ENCODE peak calls at places on chromosomes 11 and 22, in seven cellular contexts. H is stimulated activated CD8-positive, alpha-beta memory T cell treated with anti-CD3 and anti-CD28 coated beads, Interleukin-4, amount 100 ng/mL, for 4 hours; U is activated CD8-positive, alpha-beta T cell treated with anti-CD3 and anti-CD28 coated beads for 36 hours; J is neural progenitor cell; Q is iris pigment epithelial cell; B is PC-9; E is NB4. I is an unnamed sample.

GRCh38 chr11:2663915-2664314 is 35.9 kb downstream of the KCNQ1OT1 start:
- DNase-seq in H (no peak), U (no peak), J (no peak), Q (no peak), B (no peak), E (no peak), I (no peak)

GRCh38 chr22:31776231-31776630 is 22.4 kb downstream of the DEPDC5 start:
- DNase-seq in H (no peak), U (no peak), J (no peak), Q (no peak), B (peak; percentile 89), E (no peak), I (no peak)

GRCh38 chr11:128948583-128948982 is 5.9 kb upstream of the TP53AIP1 start:
- DNase-seq in H (no peak), U (peak; percentile 30), J (peak; percentile 52), Q (no peak), B (no peak), E (no peak), I (no peak)

GRCh38 chr11:15195454-15196200 is 80.9 kb downstream of the INSC start:
- DNase-seq in H (no peak), U (no peak), J (no peak), Q (no peak), B (no peak), E (no peak), I (no peak)

GRCh38 chr11:61769169-61769920 is 16.9 kb downstream of the MYRF start:
- DNase-seq in H (no peak), U (no peak), J (peak; percentile 63), Q (peak; percentile 68), B (no peak), E (no peak), I (no peak)

GRCh38 chr11:129709801-129710398 is 105.7 kb upstream of the TMEM45B start:
- DNase-seq in H (no peak), U (no peak), J (no peak), Q (no peak), B (no peak), E (no peak), I (no peak)

GRCh38 chr11:116563028-116563712 is 209.6 kb downstream of the BUD13 start:
- DNase-seq in H (no peak), U (no peak), J (no peak), Q (no peak), B (no peak), E (peak; percentile 35), I (no peak)

GRCh38 chr11:104402812-104403521 is 239.0 kb upstream of the PDGFD start:
- DNase-seq in H (no peak), U (no peak), J (peak; percentile 59), Q (no peak), B (no peak), E (peak; percentile 36), I (no peak)

GRCh38 chr11:112173152-112173551 is 2.2 kb upstream of the BCO2 start:
- DNase-seq in H (no peak), U (no peak), J (no peak), Q (no peak), B (peak; percentile 31), E (no peak), I (no peak)

GRCh38 chr11:69030324-69030723 is 17.3 kb upstream of the MRGPRF start:
- DNase-seq in H (no peak), U (no peak), J (no peak), Q (no peak), B (no peak), E (no peak), I (no peak)

GRCh38 chr11:60334005-60334620 is 7.1 kb downstream of the MS4A6E start:
- DNase-seq in H (peak; percentile 49), U (peak; percentile 86), J (peak; percentile 68), Q (peak; percentile 58), B (no peak), E (peak; percentile 84), I (peak; percentile 70)

GRCh38 chr11:69040581-69041260 is 8.0 kb upstream of the TPCN2 start:
- DNase-seq in H (no peak), U (peak; percentile 76), J (no peak), Q (peak; percentile 62), B (no peak), E (peak; percentile 81), I (no peak)

GRCh38 chr11:129440028-129440630 is 64.5 kb downstream of the BARX2 start:
- DNase-seq in H (no peak), U (no peak), J (no peak), Q (peak; percentile 8), B (peak; percentile 99), E (no peak), I (no peak)

GRCh38 chr11:33292306-33292705 is 35.1 kb downstream of the HIPK3 start:
- DNase-seq in H (no peak), U (no peak), J (no peak), Q (no peak), B (no peak), E (no peak), I (no peak)

GRCh38 chr11:95100856-95101507 is 11.3 kb downstream of the ENDOD1 start:
- DNase-seq in H (no peak), U (no peak), J (no peak), Q (no peak), B (no peak), E (no peak), I (no peak)

GRCh38 chr11:34343153-34343552 is 14.7 kb downstream of the ABTB2 start:
- DNase-seq in H (no peak), U (no peak), J (no peak), Q (peak; percentile 94), B (peak; percentile 77), E (no peak), I (no peak)

GRCh38 chr11:2868604-2869526 is 16.7 kb downstream of the CDKN1C start:
- DNase-seq in H (no peak), U (no peak), J (peak; percentile 62), Q (no peak), B (no peak), E (no peak), I (no peak)

GRCh38 chr22:19822301-19823117 is 32.2 kb downstream of the GNB1L start:
- DNase-seq in H (no peak), U (no peak), J (no peak), Q (no peak), B (no peak), E (no peak), I (no peak)

GRCh38 chr22:37999640-38000272 is 15.4 kb upstream of the SOX10 start:
- DNase-seq in H (no peak), U (peak; percentile 14), J (no peak), Q (peak; percentile 64), B (peak; percentile 91), E (peak; percentile 93), I (no peak)

GRCh38 chr11:83725718-83726117 is 439.6 kb upstream of the CCDC90B start:
- DNase-seq in H (no peak), U (no peak), J (no peak), Q (no peak), B (no peak), E (no peak), I (no peak)

GRCh38 chr11:109586789-109587188 is 164.8 kb downstream of the C11orf87 start:
- DNase-seq in H (no peak), U (no peak), J (no peak), Q (no peak), B (no peak), E (no peak), I (no peak)

GRCh38 chr11:28457481-28458145 is 349.4 kb downstream of the METTL15 start:
- DNase-seq in H (no peak), U (no peak), J (no peak), Q (no peak), B (no peak), E (no peak), I (no peak)

I was measured in KG1.